ENCODE peak calls at places on chromosomes 1 and 21, in five cellular contexts. E is A549, U is K562, P is HepG2, D is H1. M is an unnamed sample.

GRCh38 chr1:108570998-108571401 is 11.1 kb downstream of the EEIG2 start:
- DNase-seq in D (no peak), P (peak; percentile 80), U (no peak), E (no peak), M (no peak)

GRCh38 chr1:63317814-63318156 is 4.6 kb upstream of the FOXD3 start:
- DNase-seq in D (no peak), E (no peak), P (no peak), U (no peak), M (no peak)

GRCh38 chr21:31136891-31137290 is 98.6 kb upstream of the KRTAP19-8 start:
- DNase-seq in P (no peak), D (no peak), U (peak; percentile 14), E (no peak), M (peak; percentile 21)

GRCh38 chr1:187605736-187606135 is 777.0 kb downstream of the PLA2G4A start:
- DNase-seq in U (no peak), D (no peak), E (no peak), P (no peak), M (no peak)

GRCh38 chr1:100414693-100415092 is 62.4 kb downstream of the CDC14A start:
- DNase-seq in D (no peak), E (no peak), P (no peak), U (no peak), M (no peak)

GRCh38 chr1:51325878-51326755 is 4.2 kb downstream of the TTC39A start:
- DNase-seq in U (peak; percentile 74), D (no peak), P (no peak), E (no peak), M (no peak)

GRCh38 chr1:190957565-190957964 is 479.9 kb upstream of the BRINP3 start:
- DNase-seq in U (no peak), D (no peak), E (no peak), P (no peak), M (peak; percentile 19)

GRCh38 chr1:92538413-92539061 is 51.8 kb upstream of the GFI1 start:
- DNase-seq in P (no peak), D (no peak), E (no peak), U (no peak), M (peak; percentile 21)

GRCh38 chr1:59976194-59977074 is 49.9 kb upstream of the CYP2J2 start:
- DNase-seq in P (peak; percentile 16), U (peak; percentile 57), E (peak; percentile 39), D (peak; percentile 91), M (peak; percentile 63)

GRCh38 chr1:39969531-39970270 is 14.8 kb downstream of the MFSD2A start:
- DNase-seq in E (no peak), U (no peak), P (no peak), D (no peak), M (no peak)

GRCh38 chr1:78339490-78339889 is 151.3 kb upstream of the PTGFR start:
- DNase-seq in E (no peak), D (no peak), P (no peak), U (no peak), M (no peak)

GRCh38 chr1:3668585-3669300 is 16.4 kb downstream of the TP73 start:
- DNase-seq in U (peak; percentile 71), P (peak; percentile 82), E (peak; percentile 32), D (peak; percentile 83), M (no peak)

GRCh38 chr1:223811634-223812101 is 34.1 kb downstream of the TP53BP2 start:
- DNase-seq in D (no peak), E (peak; percentile 51), P (peak; percentile 16), U (peak; percentile 58), M (peak; percentile 68)

GRCh38 chr1:244254467-244254866 is 197.2 kb downstream of the ADSS2 start:
- DNase-seq in U (peak; percentile 51), P (no peak), D (no peak), E (no peak), M (no peak)

GRCh38 chr1:207647966-207648906 is 3.3 kb downstream of the CR1L start:
- DNase-seq in P (no peak), D (no peak), E (no peak), U (peak; percentile 71), M (no peak)

GRCh38 chr21:44871576-44872265 is 1.8 kb downstream of the PTTG1IP start:
- DNase-seq in P (peak; percentile 71), D (no peak), U (peak; percentile 50), E (peak; percentile 39), M (peak; percentile 58)

GRCh38 chr1:108000620-108001105 is 35.7 kb upstream of the VAV3 start:
- DNase-seq in D (no peak), U (no peak), E (peak; percentile 1), P (peak; percentile 11), M (peak; percentile 87)

GRCh38 chr1:242454262-242455051 is 70.0 kb downstream of the PLD5 start:
- DNase-seq in U (peak; percentile 52), D (no peak), E (peak; percentile 54), P (peak; percentile 20), M (peak; percentile 37)

GRCh38 chr1:33852711-33853110 is 11.2 kb upstream of the HMGB4 start:
- DNase-seq in U (no peak), P (no peak), E (no peak), D (no peak), M (no peak)

GRCh38 chr21:31354604-31355443 is 10.8 kb upstream of the TIAM1 start:
- DNase-seq in D (no peak), U (peak; percentile 17), E (peak; percentile 11), P (no peak), M (no peak)

GRCh38 chr1:198939286-198939685 is 300.4 kb downstream of the PTPRC start:
- DNase-seq in D (no peak), E (no peak), U (no peak), P (no peak), M (no peak)

GRCh38 chr1:117336087-117336817 is 31.0 kb upstream of the MAN1A2 start:
- DNase-seq in E (no peak), P (no peak), D (no peak), U (no peak), M (no peak)

GRCh38 chr1:205961405-205961804 is 18.1 kb upstream of the SLC26A9 start:
- DNase-seq in E (no peak), U (no peak), D (no peak), P (no peak), M (peak; percentile 42)

GRCh38 chr1:54744696-54745095 is 19.6 kb downstream of the PARS2 start:
- DNase-seq in U (no peak), E (no peak), D (no peak), P (no peak), M (no peak)

GRCh38 chr1:47178020-47178419 is 11.8 kb downstream of the PDZK1IP1 start:
- DNase-seq in E (no peak), U (no peak), P (no peak), D (no peak), M (no peak)

GRCh38 chr1:119701659-119702058 is 10.1 kb upstream of the PHGDH start:
- DNase-seq in D (no peak), E (no peak), U (no peak), P (no peak), M (no peak)

GRCh38 chr1:187038789-187039188 is 210.0 kb downstream of the PLA2G4A start:
- DNase-seq in P (no peak), E (peak; percentile 19), U (no peak), D (no peak), M (peak; percentile 17)

GRCh38 chr1:174989540-174990181 is 10.1 kb upstream of the CACYBP start:
- DNase-seq in D (no peak), E (no peak), P (no peak), U (no peak), M (no peak)

GRCh38 chr1:174991473-174991872 is 8.3 kb upstream of the CACYBP start:
- DNase-seq in D (no peak), P (no peak), U (no peak), E (no peak), M (peak; percentile 66)

GRCh38 chr1:174988986-174989385 is 10.8 kb upstream of the CACYBP start:
- DNase-seq in D (no peak), E (no peak), P (no peak), U (no peak), M (no peak)

GRCh38 chr1:174988539-174988938 is 11.2 kb upstream of the CACYBP start:
- DNase-seq in E (no peak), D (no peak), P (no peak), U (no peak), M (no peak)

DNA sequence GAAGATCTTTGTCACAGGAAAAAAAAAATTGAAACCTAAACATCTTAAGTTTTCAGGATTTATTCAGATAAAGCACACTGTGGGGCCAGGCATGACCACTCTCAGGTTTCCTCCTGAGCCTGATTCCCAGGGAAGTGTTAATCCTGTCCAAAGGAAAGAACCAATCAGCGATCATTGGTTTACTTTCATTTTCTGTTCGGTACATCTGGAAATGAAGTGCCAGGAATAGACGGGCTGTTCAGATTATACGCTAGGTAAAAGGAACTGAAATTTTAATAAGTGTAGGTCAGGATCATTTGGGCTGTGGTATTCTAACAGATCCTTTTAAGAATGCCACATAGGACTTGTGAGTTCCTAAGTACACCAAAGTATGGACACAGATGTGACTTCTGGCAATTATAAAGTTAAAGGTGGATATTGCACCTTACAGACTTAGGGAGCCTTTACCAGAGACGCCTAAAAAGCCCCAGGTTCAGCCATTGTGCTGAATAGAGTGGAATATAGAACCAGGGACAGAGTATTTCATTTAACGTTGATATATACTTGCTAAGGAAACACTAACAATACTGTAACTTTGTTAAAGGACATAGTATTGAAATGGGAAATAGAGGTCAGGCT is 9.3 kb upstream of the CACYBP start:
- DNase-seq in P (peak; percentile 60), D (no peak), U (no peak), E (peak; percentile 60), M (peak; percentile 88)
- TF ChIP-seq JUN in P (no peak), D (no peak), U (no peak), E (no peak), M (no peak)

GRCh38 chr1:32464191-32464715 is 619 bp upstream of the ZBTB8B start:
- DNase-seq in P (no peak), D (no peak), U (no peak), E (no peak), M (peak; percentile 42)

GRCh38 chr1:32468791-32469190 is 3.9 kb downstream of the ZBTB8B start:
- DNase-seq in P (no peak), U (no peak), D (no peak), E (no peak), M (no peak)

GRCh38 chr1:32465541-32466002 is 700 bp downstream of the ZBTB8B start:
- DNase-seq in E (no peak), P (no peak), U (no peak), D (no peak), M (no peak)

GRCh38 chr1:32466761-32467160 is 1.9 kb downstream of the ZBTB8B start:
- DNase-seq in P (no peak), E (no peak), U (no peak), D (no peak), M (no peak)

GRCh38 chr1:32464716-32465540 is at the start of gene ZBTB8B:
- DNase-seq in P (peak; percentile 41), D (peak; percentile 98), E (peak; percentile 51), U (no peak), M (peak; percentile 68)
- H3K4me2 ChIP-seq in P (peak within 1 kb of the TSS; percentile 80), D (peak within 1 kb of the TSS; percentile 90), E (peak within 1 kb of the TSS; percentile 100), U (no peak within 1 kb of the TSS), M (peak within 1 kb of the TSS; percentile 86)

DNA sequence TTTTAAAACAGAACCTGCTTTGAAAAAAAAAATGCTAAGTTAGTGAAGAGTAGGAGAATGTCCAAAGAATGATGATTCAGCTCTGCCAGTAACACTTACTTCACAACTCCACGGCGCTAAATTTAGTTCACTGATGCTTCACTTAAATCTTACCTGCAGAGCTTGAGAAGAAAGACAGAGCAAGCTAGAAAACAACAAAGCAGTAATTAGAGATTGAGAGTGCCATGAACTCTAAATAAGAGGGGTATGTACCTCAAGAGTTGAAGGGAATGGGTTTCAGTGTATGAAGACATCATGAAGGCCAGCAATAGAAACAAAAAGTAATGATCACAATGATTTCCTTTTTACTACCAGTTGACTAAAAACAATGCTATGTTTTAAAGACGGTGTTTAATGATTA is 32.8 kb downstream of the EPRS1 start:
- DNase-seq in P (no peak), E (no peak), U (no peak), D (no peak), M (no peak)
- TF ChIP-seq JUN in P (no peak), E (no peak), U (no peak), D (no peak), M (no peak)

GRCh38 chr1:115706774-115707425 is 61.6 kb downstream of the CASQ2 start:
- DNase-seq in P (peak; percentile 42), E (peak; percentile 31), D (no peak), U (peak; percentile 67), M (peak; percentile 39)
- H3K4me2 ChIP-seq in P (no peak overlapping the region), E (no peak overlapping the region), D (no peak overlapping the region), U (no peak overlapping the region), M (no peak overlapping the region)